ENCODE peak calls at places on chromosomes 4 and X, in six cellular contexts. A is lower leg skin, L is chondrocyte, B is AG10803, R is endothelial cell, F is suprapubic skin. G is an unnamed sample.

GRCh38 chr4:101019941-101020401 is 327.4 kb downstream of the PPP3CA start:
- DNase-seq in F (no peak), A (no peak), B (no peak), L (no peak), R (no peak), G (no peak)

GRCh38 chrX:111349934-111350333 is 62.1 kb downstream of the DCX start:
- DNase-seq in A (no peak), L (no peak), F (no peak), R (no peak), B (no peak), G (no peak)

GRCh38 chr4:1895971-1896657 is 24.9 kb downstream of the NSD2 start:
- DNase-seq in B (no peak), R (no peak), F (no peak), L (no peak), A (no peak), G (no peak)

GRCh38 chr4:7675612-7676320 is 241.0 kb upstream of the PSAPL1 start:
- DNase-seq in L (peak), F (no peak), R (no peak), B (no peak), A (no peak), G (no peak)

GRCh38 chr4:140673729-140674128 is 82.5 kb downstream of the TBC1D9 start:
- DNase-seq in A (no peak), B (peak), R (no peak), F (no peak), L (no peak), G (no peak)

GRCh38 chrX:107480272-107480671 is 30.8 kb downstream of the FRMPD3 start:
- DNase-seq in A (peak), L (no peak), F (no peak), B (no peak), R (no peak), G (no peak)

GRCh38 chr4:121164291-121164690 is at the start of gene TNIP3:
- DNase-seq in L (no peak), B (peak), R (no peak), F (no peak), A (no peak), G (no peak)

GRCh38 chrX:19343085-19343461 is 654 bp upstream of the PDHA1 start:
- DNase-seq in A (no peak), R (no peak), B (no peak), L (no peak), F (no peak), G (no peak)

GRCh38 chr4:60721680-60722079 is 478.4 kb upstream of the ADGRL3 start:
- DNase-seq in L (no peak), F (no peak), B (no peak), A (no peak), R (no peak), G (no peak)

GRCh38 chr4:139957986-139958737 is 195.8 kb downstream of the MAML3 start:
- DNase-seq in A (no peak), L (no peak), F (no peak), R (no peak), B (no peak), G (no peak)

GRCh38 chr4:54940996-54941395 is 184.4 kb downstream of the KDR start:
- DNase-seq in F (no peak), R (no peak), L (no peak), A (no peak), B (no peak), G (no peak)

GRCh38 chrX:20285513-20285912 is 18.8 kb upstream of the RPS6KA3 start:
- DNase-seq in B (peak), R (no peak), L (no peak), A (no peak), F (no peak), G (no peak)

GRCh38 chrX:53284684-53285447 is 3.5 kb upstream of the IQSEC2 start:
- DNase-seq in F (peak), A (peak), L (no peak), B (peak), R (peak), G (no peak)

GRCh38 chrX:66074920-66075879 is 35.3 kb upstream of the VSIG4 start:
- DNase-seq in A (no peak), F (no peak), R (no peak), B (no peak), L (no peak), G (no peak)

GRCh38 chr4:139265654-139266053 is 14.4 kb downstream of the MGARP start:
- DNase-seq in A (no peak), F (no peak), B (no peak), L (no peak), R (no peak), G (no peak)

GRCh38 chr4:138259801-138260200 is 17.7 kb upstream of the SLC7A11 start:
- DNase-seq in L (no peak), R (no peak), F (no peak), B (peak), A (no peak), G (no peak)

GRCh38 chr4:75542824-75543223 is 13.0 kb upstream of the ODAPH start:
- DNase-seq in F (no peak), A (no peak), L (no peak), B (peak), R (no peak), G (no peak)

GRCh38 chr4:97153042-97153441 is 990.2 kb downstream of the STPG2 start:
- DNase-seq in R (no peak), F (no peak), A (no peak), L (no peak), B (no peak), G (no peak)

GRCh38 chr4:54545663-54546424 is 111.9 kb upstream of the KIT start:
- DNase-seq in L (no peak), R (no peak), B (peak), F (no peak), A (no peak), G (no peak)

GRCh38 chr4:34733185-34733916 is 1511.0 kb downstream of the ARAP2 start:
- DNase-seq in B (no peak), F (no peak), A (no peak), R (no peak), L (no peak), G (no peak)

GRCh38 chr4:15920723-15921591 is 17.6 kb downstream of the FGFBP1 start:
- DNase-seq in F (no peak), B (peak), A (peak), L (no peak), R (no peak), G (no peak)

GRCh38 chr4:145884775-145885174 is 53.8 kb downstream of the ZNF827 start:
- DNase-seq in B (no peak), L (no peak), A (no peak), F (no peak), R (no peak), G (no peak)

GRCh38 chr4:54082168-54082567 is 17.8 kb upstream of the CHIC2 start:
- DNase-seq in R (no peak), B (peak), F (no peak), A (no peak), L (no peak), G (no peak)

GRCh38 chr4:31649878-31650277 is 929.7 kb downstream of the PCDH7 start:
- DNase-seq in B (no peak), L (no peak), A (no peak), R (no peak), F (no peak), G (no peak)

GRCh38 chr4:121789960-121790829 is 10.9 kb upstream of the EXOSC9 start:
- DNase-seq in L (no peak), A (no peak), B (peak), F (no peak), R (no peak), G (no peak)

GRCh38 chrX:116317409-116317808 is 119.0 kb upstream of the SLC6A14 start:
- DNase-seq in A (no peak), F (no peak), R (no peak), B (peak), L (no peak), G (peak)

GRCh38 chrX:15738686-15739016 is 581 bp downstream of the CA5B start:
- DNase-seq in R (no peak), B (no peak), L (no peak), A (no peak), F (no peak), G (no peak)

GRCh38 chrX:41010188-41010846 is 74.9 kb upstream of the USP9X start:
- DNase-seq in R (peak), A (peak), L (no peak), B (peak), F (peak), G (peak)
- TF ChIP-seq CTCF in R (no peak), A (no peak), L (peak), B (no peak), F (no peak), G (no peak)

GRCh38 chr4:82124365-82124764 is 249.4 kb downstream of the HNRNPD start:
- DNase-seq in F (no peak), R (no peak), L (no peak), B (no peak), A (no peak), G (no peak)
- TF ChIP-seq CTCF in F (no peak), R (no peak), L (no peak), B (no peak), A (no peak), G (no peak)

GRCh38 chr4:156505341-156505955 is 466.2 kb downstream of the PDGFC start:
- DNase-seq in B (no peak), F (no peak), A (no peak), R (no peak), L (no peak), G (no peak)
- TF ChIP-seq CTCF in B (no peak), F (no peak), A (no peak), R (no peak), L (no peak), G (no peak)

GRCh38 chr4:170589597-170590191 is 499.9 kb upstream of the AADAT start:
- DNase-seq in R (no peak), F (no peak), A (no peak), B (peak), L (no peak), G (no peak)
- TF ChIP-seq CTCF in R (peak), F (no peak), A (no peak), B (no peak), L (peak), G (peak)

DNA sequence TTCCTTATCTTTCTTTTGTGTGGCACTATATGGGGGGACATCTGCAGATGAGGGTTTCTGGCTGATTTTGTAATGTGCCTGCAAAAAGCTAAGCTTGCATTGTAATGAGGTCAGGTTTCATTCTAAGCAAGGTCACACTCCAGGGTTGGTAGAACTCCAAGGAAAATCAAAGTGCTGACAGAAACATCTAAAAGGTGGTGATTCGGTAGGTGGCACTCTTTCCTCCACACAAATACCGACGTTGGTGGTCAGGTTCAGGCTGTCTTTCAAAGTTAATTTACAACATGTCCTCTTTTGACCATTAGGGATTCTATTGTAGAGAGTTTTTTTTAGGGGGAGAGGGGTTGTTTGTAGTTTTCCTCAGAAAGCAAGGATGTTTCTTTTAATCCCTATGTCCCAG is 434.4 kb downstream of the PPARGC1A start:
- DNase-seq in B (no peak), L (no peak), A (no peak), R (peak), F (no peak), G (no peak)
- TF ChIP-seq CTCF in B (no peak), L (peak), A (no peak), R (no peak), F (no peak), G (no peak)

GRCh38 chr4:19309365-19309764 is 942.3 kb upstream of the SLIT2 start:
- DNase-seq in L (no peak), B (peak), R (no peak), F (no peak), A (no peak), G (no peak)
- TF ChIP-seq CTCF in L (peak), B (peak), R (no peak), F (no peak), A (no peak), G (no peak)

GRCh38 chrX:129823115-129823514 is 20.6 kb downstream of the ZDHHC9 start:
- DNase-seq in A (no peak), L (no peak), F (no peak), B (peak), R (peak), G (no peak)

GRCh38 chrX:129824620-129825019 is 19.1 kb downstream of the ZDHHC9 start:
- DNase-seq in F (no peak), A (no peak), R (no peak), B (no peak), L (no peak), G (no peak)

GRCh38 chrX:129825746-129826505 is 17.8 kb downstream of the ZDHHC9 start:
- DNase-seq in L (no peak), A (no peak), R (no peak), B (no peak), F (no peak), G (no peak)

DNA sequence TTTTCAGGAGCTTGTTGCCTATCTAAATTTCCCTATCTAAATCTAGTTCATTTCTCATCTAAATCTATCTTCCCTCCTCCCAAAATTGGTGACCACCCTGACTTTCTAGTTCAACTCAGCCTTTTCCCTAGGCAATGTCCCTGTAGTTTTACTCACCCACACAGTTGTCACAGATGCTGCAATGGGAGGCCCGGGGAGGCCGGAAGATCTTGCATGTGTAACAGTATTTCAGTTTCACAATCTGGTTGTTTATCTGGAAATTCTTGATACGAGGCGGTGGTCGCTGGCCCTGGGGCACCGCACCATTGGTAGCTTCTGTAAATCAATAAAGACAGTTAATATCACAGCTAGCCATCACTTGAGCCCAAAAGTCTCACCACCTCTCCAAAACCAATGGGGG is 20.2 kb downstream of the ZDHHC9 start:
- DNase-seq in L (no peak), R (no peak), F (no peak), A (no peak), B (no peak), G (no peak)
- TF ChIP-seq CTCF in L (peak), R (no peak), F (no peak), A (no peak), B (no peak), G (no peak)